ENCODE peak calls at places on chromosomes 12 and 14, in six cellular contexts. R is H9, L is fibroblast of lung, T is uterus, C is astrocyte, W is A549. O is an unnamed sample. For H3K4me1, the result is how much of the 10 kb centered on the place peaks cover.

GRCh38 chr12:82413994-82414393 is 55.7 kb downstream of the METTL25 start:
- DNase-seq in R (no peak), W (no peak), L (peak), C (no peak), T (no peak), O (no peak)

GRCh38 chr14:98498019-98498885 is 773.7 kb downstream of the BCL11B start:
- DNase-seq in R (no peak), W (no peak), T (no peak), C (no peak), L (no peak), O (no peak)

GRCh38 chr14:85281921-85282320 is 248.0 kb upstream of the FLRT2 start:
- DNase-seq in C (peak), R (no peak), T (no peak), L (no peak), W (no peak), O (no peak)

GRCh38 chr12:124346425-124347168 is 51.7 kb downstream of the RFLNA start:
- DNase-seq in R (no peak), C (no peak), L (no peak), W (no peak), T (no peak), O (no peak)

GRCh38 chr12:59843260-59843843 is 247.5 kb downstream of the SLC16A7 start:
- DNase-seq in R (no peak), T (no peak), C (no peak), W (no peak), L (no peak), O (no peak)

GRCh38 chr12:3920378-3921141 is 47.4 kb upstream of the PARP11 start:
- DNase-seq in C (peak), R (no peak), W (no peak), T (no peak), L (peak), O (no peak)

GRCh38 chr12:54418441-54419087 is 502 bp downstream of the ITGA5 start:
- DNase-seq in R (no peak), L (no peak), T (no peak), C (no peak), W (no peak), O (no peak)

GRCh38 chr12:50725011-50725899 is 38.6 kb upstream of the ATF1 start:
- DNase-seq in R (no peak), W (no peak), L (peak), C (peak), T (no peak), O (no peak)

GRCh38 chr12:3225154-3225795 is 148.1 kb downstream of the TSPAN9 start:
- DNase-seq in R (no peak), C (peak), T (no peak), L (peak), W (no peak), O (peak)

GRCh38 chr12:126582231-126582630 is 1517.0 kb downstream of the AACS start:
- DNase-seq in L (no peak), R (no peak), T (no peak), W (peak), C (peak), O (no peak)

GRCh38 chr14:92560106-92560865 is 46.7 kb downstream of the RIN3 start:
- DNase-seq in R (no peak), L (no peak), T (no peak), C (no peak), W (no peak), O (no peak)

GRCh38 chr12:28343687-28344086 is 153.4 kb downstream of the CCDC91 start:
- DNase-seq in T (no peak), C (no peak), R (no peak), L (no peak), W (no peak), O (no peak)

GRCh38 chr12:110079477-110080400 is 31.4 kb upstream of the C12orf76 start:
- DNase-seq in C (no peak), R (no peak), T (no peak), W (peak), L (no peak), O (peak)

GRCh38 chr12:121003650-121004049 is 12.6 kb downstream of the C12orf43 start:
- DNase-seq in C (no peak), L (no peak), R (peak), W (peak), T (no peak), O (no peak)

GRCh38 chr14:35534130-35534883 is at the start of gene INSM2:
- DNase-seq in C (no peak), R (no peak), W (peak), T (no peak), L (peak), O (no peak)

GRCh38 chr12:66596189-66596588 is 82.7 kb downstream of the GRIP1 start:
- DNase-seq in T (no peak), W (no peak), C (peak), L (peak), R (no peak), O (no peak)

GRCh38 chr14:68174446-68174845 is 354.9 kb downstream of the RAD51B start:
- DNase-seq in L (no peak), T (no peak), W (no peak), R (no peak), C (peak), O (no peak)

GRCh38 chr12:15779925-15780324 is 9.3 kb downstream of the EPS8 start:
- DNase-seq in L (no peak), W (no peak), T (no peak), R (no peak), C (no peak), O (no peak)

GRCh38 chr12:94640134-94640928 is 10.0 kb downstream of the TMCC3 start:
- DNase-seq in W (no peak), L (peak), T (no peak), R (no peak), C (peak), O (peak)

GRCh38 chr12:120940799-120941198 is 36.6 kb upstream of the SPPL3 start:
- DNase-seq in C (peak), L (peak), R (no peak), T (no peak), W (peak), O (peak)

GRCh38 chr12:98758331-98758730 is 113.2 kb downstream of the APAF1 start:
- DNase-seq in W (no peak), L (no peak), C (peak), R (peak), T (peak), O (no peak)

GRCh38 chr12:52362118-52362726 is 5.1 kb downstream of the KRT85 start:
- DNase-seq in W (peak), C (no peak), T (no peak), L (no peak), R (peak), O (no peak)

GRCh38 chr12:101459642-101460346 is 15.3 kb upstream of the SPIC start:
- DNase-seq in L (peak), W (peak), T (no peak), C (no peak), R (no peak), O (no peak)

GRCh38 chr14:83842536-83842935 is 1687.4 kb upstream of the FLRT2 start:
- DNase-seq in W (no peak), R (no peak), T (no peak), L (no peak), C (no peak), O (no peak)

GRCh38 chr12:123351349-123351748 is 13.3 kb downstream of the SBNO1 start:
- DNase-seq in T (no peak), C (no peak), L (no peak), R (no peak), W (no peak), O (no peak)

GRCh38 chr12:101491325-101491724 is 16.2 kb downstream of the SPIC start:
- DNase-seq in C (no peak), L (no peak), T (no peak), W (no peak), R (no peak), O (no peak)

GRCh38 chr12:96248532-96248931 is 54.4 kb downstream of the ELK3 start:
- DNase-seq in L (no peak), C (no peak), T (no peak), R (no peak), W (no peak), O (no peak)

GRCh38 chr12:108722992-108723766 is 8.1 kb downstream of the CORO1C start:
- DNase-seq in T (no peak), C (peak), L (peak), R (no peak), W (peak), O (peak)

GRCh38 chr14:45426685-45427282 is 173.8 kb upstream of the MIS18BP1 start:
- DNase-seq in R (peak), T (no peak), C (peak), W (peak), L (peak), O (peak)

DNA sequence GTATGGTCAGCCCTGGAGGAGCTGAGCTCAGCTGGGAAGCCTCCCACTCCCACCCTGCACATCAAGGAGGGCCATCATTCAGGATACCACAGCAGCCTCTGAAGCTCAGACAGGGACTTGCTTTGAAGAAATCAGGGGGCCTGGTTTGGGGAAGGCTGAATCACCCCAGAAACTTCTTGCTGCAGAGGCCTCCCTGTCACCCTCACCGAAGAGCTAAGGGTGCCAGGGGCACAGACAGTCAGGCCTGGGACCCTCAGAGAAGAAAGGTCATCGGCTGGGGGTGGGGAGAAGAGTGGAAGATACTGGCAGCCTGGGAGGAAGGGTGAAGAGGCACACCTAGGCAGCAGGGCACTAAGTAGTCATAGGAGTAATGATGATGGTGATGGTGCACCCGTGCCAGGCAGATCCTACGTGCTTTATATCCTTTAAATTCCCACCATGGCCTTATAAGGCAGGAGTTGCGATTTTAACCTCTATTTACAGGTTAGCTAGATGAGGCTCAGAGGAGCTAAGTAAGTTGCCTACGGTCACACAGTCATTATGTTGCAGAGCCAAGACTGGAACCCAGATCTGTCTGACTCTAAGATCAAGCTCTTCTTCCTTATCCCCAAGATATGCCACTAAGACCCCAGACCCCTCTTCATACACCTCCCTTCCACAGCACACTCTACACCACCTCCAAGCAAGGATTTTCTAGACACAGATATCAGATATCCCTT is 28.5 kb upstream of the PNMA1 start:
- DNase-seq in C (no peak), R (peak), W (no peak), L (no peak), T (no peak), O (no peak)
- H3K4me1 ChIP-seq in C (half or more), R (under half), W (half or more), L (half or more), T (half or more), O (half or more)

GRCh38 chr14:22978873-22979671 is 3.3 kb downstream of the AJUBA start:
- DNase-seq in C (no peak), R (no peak), T (no peak), L (no peak), W (no peak), O (no peak)
- H3K4me1 ChIP-seq in C (under half), R (under half), T (under half), L (under half), W (half or more), O (under half)

GRCh38 chr12:64663019-64663418 is 52.7 kb downstream of the RASSF3 start:
- DNase-seq in R (no peak), T (no peak), W (no peak), C (no peak), L (no peak), O (no peak)
- H3K4me1 ChIP-seq in R (under half), T (under half), W (half or more), C (under half), L (under half), O (half or more)

GRCh38 chr14:91417134-91417982 is at the start of gene CCDC88C:
- DNase-seq in T (peak), W (peak), R (peak), C (no peak), L (no peak), O (peak)
- H3K4me1 ChIP-seq in T (under half), W (under half), R (under half), C (under half), L (under half), O (under half)

DNA sequence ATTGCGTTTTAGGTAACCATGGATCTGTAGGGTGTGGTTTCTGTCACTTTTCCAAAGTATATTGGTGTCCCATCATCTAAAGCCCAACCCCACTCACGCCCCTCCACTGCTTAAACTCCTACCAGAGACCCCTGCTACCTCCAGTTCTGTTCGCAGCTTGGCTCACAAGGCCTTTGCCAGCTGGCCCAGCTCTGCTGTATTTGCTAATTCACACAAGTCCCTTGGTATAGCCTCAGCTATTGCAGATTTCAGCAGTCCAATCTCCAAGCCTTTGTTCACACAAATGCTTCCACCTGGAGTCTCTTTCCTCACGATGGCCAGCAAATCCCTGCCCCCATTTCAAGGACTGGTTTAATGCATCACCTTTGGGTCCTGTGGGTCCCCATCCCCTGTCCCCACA is 24.2 kb downstream of the ISCA2 start:
- DNase-seq in T (no peak), R (no peak), C (no peak), L (no peak), W (no peak), O (no peak)
- H3K4me1 ChIP-seq in T (under half), R (under half), C (under half), L (under half), W (under half), O (under half)

GRCh38 chr14:77307099-77307496 is 13.6 kb downstream of the POMT2 start:
- DNase-seq in L (no peak), R (no peak), T (no peak), W (no peak), C (no peak), O (no peak)

GRCh38 chr14:77311217-77311616 is 9.5 kb downstream of the POMT2 start:
- DNase-seq in T (no peak), W (no peak), R (no peak), C (no peak), L (peak), O (no peak)

GRCh38 chr14:77313374-77313773 is 7.3 kb downstream of the POMT2 start:
- DNase-seq in T (no peak), C (no peak), R (no peak), L (no peak), W (no peak), O (no peak)

GRCh38 chr14:77309122-77309521 is 11.6 kb downstream of the POMT2 start:
- DNase-seq in T (no peak), L (no peak), R (no peak), W (no peak), C (no peak), O (no peak)

DNA sequence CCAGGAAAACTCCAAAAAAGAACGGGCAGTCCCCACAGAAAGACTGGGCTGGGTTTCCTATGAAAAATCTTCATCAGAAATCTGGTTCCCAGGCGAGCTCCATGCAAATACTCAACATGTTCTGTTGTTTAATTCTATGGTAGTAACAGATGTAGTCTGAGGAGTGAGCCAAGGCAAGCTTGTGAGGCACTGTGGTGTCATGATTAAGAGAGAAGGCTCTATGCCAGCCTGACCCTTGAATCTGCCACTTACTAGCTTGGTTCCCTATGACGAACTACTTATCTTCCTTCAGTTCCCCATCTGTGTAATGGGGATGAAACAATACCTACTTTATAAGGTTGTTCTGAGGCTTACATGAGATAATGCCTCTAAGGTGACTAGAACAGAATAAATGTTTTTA is 10.6 kb downstream of the POMT2 start:
- DNase-seq in L (peak), T (no peak), W (no peak), C (peak), R (no peak), O (no peak)
- H3K4me1 ChIP-seq in L (under half), T (under half), W (half or more), C (under half), R (under half), O (under half)

O was measured in cardiac muscle cell.